ENCODE peak calls at places on chromosomes 16 and 17, in six cellular contexts. D is neuronal stem cell, Q is H1, K is IMR-90, P is mesenchymal stem cell, A is H9. L is an unnamed sample.

GRCh38 chr16:85969591-85969990 is 70.6 kb downstream of the IRF8 start:
- DNase-seq in D (no peak), Q (no peak), K (peak), P (peak), A (no peak), L (no peak)

GRCh38 chr16:88069397-88070168 is 118.3 kb downstream of the BANP start:
- DNase-seq in D (no peak), Q (no peak), K (no peak), P (no peak), A (no peak), L (no peak)

GRCh38 chr16:79250457-79251098 is 350.0 kb downstream of the MAF start:
- DNase-seq in D (no peak), Q (no peak), K (no peak), P (no peak), A (no peak), L (no peak)

GRCh38 chr17:53420035-53420641 is 402.6 kb upstream of the KIF2B start:
- DNase-seq in D (no peak), Q (no peak), K (no peak), P (no peak), A (no peak), L (no peak)

GRCh38 chr16:23905027-23905426 is 69.2 kb downstream of the PRKCB start:
- DNase-seq in D (peak), Q (no peak), K (peak), P (peak), A (peak), L (peak)

GRCh38 chr16:55569025-55569424 is 2.5 kb downstream of the CAPNS2 start:
- DNase-seq in D (no peak), Q (no peak), K (peak), P (no peak), A (no peak), L (no peak)

GRCh38 chr16:88834670-88835069 is 22.1 kb downstream of the GALNS start:
- DNase-seq in D (no peak), Q (no peak), K (no peak), P (no peak), A (no peak), L (no peak)

GRCh38 chr17:8734876-8735275 is 9.8 kb downstream of the CCDC42 start:
- DNase-seq in D (no peak), Q (no peak), K (no peak), P (no peak), A (no peak), L (no peak)

GRCh38 chr17:66493283-66494019 is 191.0 kb downstream of the PRKCA start:
- DNase-seq in D (no peak), Q (no peak), K (peak), P (peak), A (no peak), L (no peak)

GRCh38 chr16:68737730-68738590 is 868 bp downstream of the CDH1 start:
- DNase-seq in D (no peak), Q (peak), K (no peak), P (no peak), A (no peak), L (no peak)

GRCh38 chr16:67244387-67245188 is 2.7 kb downstream of the FHOD1 start:
- DNase-seq in D (no peak), Q (no peak), K (peak), P (peak), A (no peak), L (peak)
- H2AK5ac ChIP-seq in D (peak), Q (peak), K (peak), P (peak), A (no peak), L (peak)

DNA sequence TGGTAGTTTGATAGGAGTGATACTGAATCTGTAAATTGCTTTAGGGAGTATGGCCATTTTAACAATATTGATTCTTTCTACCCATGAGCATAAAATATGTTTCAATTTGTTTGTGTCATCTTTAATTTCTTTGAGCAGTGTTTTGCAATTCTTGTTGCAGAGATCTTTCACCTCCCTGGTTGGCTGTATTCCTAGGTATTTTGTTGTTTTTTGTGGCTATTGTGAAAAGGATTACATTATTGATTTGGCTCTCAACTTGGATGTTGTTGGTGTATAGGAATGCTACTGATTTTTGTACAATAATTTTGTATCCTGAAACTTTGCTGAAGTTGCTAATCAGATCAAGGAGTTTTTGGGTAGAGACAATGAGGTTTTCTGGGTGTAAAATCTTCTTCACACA is 3.2 kb downstream of the KRTAP9-9 start:
- DNase-seq in D (no peak), Q (no peak), K (no peak), P (no peak), A (no peak), L (no peak)
- H4K91ac ChIP-seq in D (no peak), Q (no peak), K (no peak), P (no peak), A (no peak), L (no peak)

DNA sequence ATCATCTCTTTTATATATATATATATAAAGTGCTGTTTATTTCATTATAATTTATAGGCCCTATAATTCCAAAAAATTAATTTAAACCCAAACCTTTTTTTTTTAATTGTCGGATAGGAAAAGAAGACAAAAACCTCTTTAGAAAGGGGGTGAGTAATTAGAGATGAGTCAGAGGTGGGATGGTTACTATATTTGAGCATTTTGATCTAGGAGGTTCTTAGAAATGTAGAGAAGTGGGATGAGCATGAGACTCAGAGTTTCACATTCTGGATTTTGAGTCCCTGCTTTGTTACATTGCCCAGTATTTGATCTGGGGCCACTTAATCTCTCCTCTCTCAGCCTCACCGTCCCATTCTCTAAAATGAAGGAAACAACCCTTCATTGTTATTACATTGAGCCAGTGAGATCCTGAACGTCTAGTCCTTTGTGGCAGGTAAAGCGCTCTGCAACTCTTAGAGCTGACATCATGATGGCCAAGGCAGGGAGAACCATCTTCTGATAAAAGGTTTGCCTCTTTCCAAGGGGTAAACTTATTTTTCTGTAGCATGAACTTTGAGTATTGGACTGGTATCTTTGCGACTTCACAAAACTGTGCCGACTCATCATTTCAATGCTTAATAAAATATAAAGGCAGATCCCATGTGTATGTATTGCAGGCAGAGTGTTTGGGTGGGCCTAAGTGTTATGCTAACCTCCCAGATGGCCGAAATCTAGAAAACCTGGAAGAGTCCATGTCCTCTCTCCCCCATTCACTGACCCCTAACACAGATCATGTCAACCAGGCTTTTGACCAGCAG is 21.3 kb downstream of the HS3ST3B1 start:
- DNase-seq in D (no peak), Q (no peak), K (no peak), P (no peak), A (no peak), L (no peak)
- H2AK5ac ChIP-seq in D (no peak), Q (no peak), K (peak), P (no peak), A (no peak), L (no peak)

DNA sequence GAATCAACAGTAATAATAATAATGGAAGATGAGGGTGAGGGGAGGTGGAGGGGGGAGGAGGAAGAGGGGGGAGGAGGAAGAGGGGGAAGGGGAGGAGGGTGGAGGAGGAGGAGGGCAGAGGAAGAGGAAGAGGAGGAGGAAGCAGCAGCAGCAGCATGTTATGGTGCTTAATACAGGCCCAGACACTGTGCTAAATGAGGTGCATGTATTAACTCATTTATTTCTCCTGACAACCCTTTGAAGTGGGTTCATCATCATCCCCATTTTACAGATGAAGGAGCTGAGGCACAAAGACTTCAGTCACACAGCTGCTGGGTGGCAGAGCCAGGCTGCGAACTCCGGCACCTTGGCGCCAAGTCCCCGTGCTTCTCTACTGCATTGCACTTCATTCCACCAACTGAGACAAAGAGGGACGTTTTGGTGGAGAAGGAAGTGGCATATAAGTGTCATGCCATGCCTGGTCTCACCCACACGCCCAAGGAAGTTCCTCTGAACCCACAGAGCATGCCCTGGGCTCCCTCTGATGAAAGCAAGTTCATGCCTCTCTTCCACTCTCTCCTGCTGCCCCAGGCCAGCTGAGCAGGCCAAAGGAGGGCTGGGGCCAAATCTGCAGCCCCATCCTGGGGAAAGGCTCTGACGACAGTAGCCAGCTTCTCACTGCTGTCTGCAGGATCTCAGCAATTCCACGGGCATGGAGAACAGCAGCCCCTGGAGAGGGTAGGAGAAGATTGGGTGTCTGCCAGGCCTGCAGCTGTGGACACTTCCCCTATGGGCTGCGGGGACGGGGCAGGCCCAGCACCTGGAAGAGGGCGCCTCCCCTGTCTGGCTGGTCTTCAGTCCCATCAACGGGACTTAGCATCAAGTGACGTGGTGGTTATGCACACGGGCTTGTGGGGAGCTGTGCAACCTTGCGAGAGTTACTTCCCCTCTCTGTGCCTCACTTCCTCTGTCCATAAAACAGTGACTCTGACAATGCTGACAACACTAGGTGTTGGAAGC is 21.8 kb downstream of the XYLT1 start:
- DNase-seq in D (no peak), Q (no peak), K (no peak), P (no peak), A (no peak), L (no peak)
- H4K91ac ChIP-seq in D (no peak), Q (peak), K (no peak), P (no peak), A (no peak), L (no peak)

GRCh38 chr17:43020030-43020621 is 2.1 kb downstream of the VAT1 start:
- DNase-seq in D (no peak), Q (no peak), K (no peak), P (no peak), A (peak), L (no peak)
- H2AK5ac ChIP-seq in D (no peak), Q (no peak), K (peak), P (peak), A (no peak), L (no peak)

DNA sequence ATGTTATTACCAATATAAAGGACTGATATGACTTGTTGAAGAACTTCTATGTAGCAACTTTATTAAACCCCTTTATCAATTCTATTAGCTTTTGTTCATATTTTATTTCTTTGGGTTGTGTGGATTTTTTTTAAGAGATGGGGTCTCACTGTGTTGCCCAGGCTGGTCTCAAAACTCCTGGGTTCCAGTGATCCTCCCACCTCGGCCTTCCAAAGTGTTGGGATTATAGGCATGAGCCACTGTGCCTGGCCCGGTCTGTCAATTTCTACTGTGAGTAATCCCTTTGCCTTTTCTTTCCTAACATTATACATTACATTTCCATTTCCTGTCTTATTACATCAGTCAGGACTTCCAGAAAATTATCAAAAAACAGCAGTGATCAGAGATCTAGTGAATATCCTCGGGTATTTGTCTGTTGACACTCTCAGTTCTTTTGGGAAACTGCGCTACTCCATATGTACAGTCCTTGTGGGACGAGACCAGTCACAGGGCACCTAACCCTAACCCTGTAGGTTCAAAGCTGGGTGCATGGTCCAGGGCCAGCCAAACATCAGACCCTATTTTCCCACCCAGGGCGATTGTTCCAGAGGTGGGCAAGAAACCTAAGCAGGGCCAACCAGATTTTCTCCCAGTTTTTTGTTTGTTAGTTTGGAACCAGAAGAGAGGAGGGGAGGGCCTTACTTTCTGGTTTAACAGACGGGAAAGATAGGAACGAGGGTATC is 1.7 kb upstream of the SLC47A1 start:
- DNase-seq in D (no peak), Q (no peak), K (no peak), P (no peak), A (no peak), L (no peak)
- H4K91ac ChIP-seq in D (no peak), Q (no peak), K (no peak), P (no peak), A (no peak), L (no peak)

GRCh38 chr16:11398136-11398535 is 52.9 kb downstream of the RMI2 start:
- DNase-seq in D (no peak), Q (no peak), K (no peak), P (no peak), A (no peak), L (no peak)

GRCh38 chr16:11401161-11402050 is 56.1 kb downstream of the RMI2 start:
- DNase-seq in D (no peak), Q (no peak), K (no peak), P (no peak), A (no peak), L (no peak)

GRCh38 chr16:11399261-11399831 is 54.1 kb downstream of the RMI2 start:
- DNase-seq in D (no peak), Q (no peak), K (no peak), P (no peak), A (no peak), L (no peak)

GRCh38 chr16:11398851-11399250 is 53.6 kb downstream of the RMI2 start:
- DNase-seq in D (no peak), Q (no peak), K (no peak), P (no peak), A (no peak), L (no peak)

DNA sequence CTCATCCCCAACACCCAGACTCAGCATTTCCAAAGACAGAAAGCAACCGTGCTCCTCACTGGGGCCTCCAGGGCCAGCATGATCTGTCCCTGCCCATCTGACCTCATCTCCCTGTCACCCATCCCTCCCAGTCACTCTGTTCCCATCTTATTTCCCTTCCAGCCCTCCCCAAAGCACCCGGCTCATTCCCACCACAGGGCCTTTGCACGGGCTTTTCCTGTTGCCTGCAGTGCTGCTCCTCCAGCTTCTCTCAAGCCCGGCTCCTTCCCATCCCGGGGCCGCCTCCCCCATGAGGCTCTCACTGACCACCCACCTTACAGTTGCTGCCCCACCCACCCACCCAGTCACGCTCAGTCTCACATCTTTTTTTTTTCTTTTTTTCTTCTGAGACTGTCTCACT is 54.8 kb downstream of the RMI2 start:
- DNase-seq in D (no peak), Q (no peak), K (no peak), P (no peak), A (no peak), L (no peak)
- H2AK5ac ChIP-seq in D (peak), Q (no peak), K (no peak), P (no peak), A (no peak), L (no peak)